ENCODE peak calls at places on chromosomes 1 and 21, in nine cellular contexts. One of them, this sample, is unnamed. For H3K4me1, the result is how much of the 10 kb centered on the place peaks cover.

GRCh38 chr1:150061632-150062101 is 5.9 kb upstream of the VPS45 start:
- DNase-seq in cardiac muscle cell: no peak
- DNase-seq in GM23338: no peak
- DNase-seq in tibial nerve: no peak
- DNase-seq in A549: no peak
- DNase-seq in heart left ventricle: no peak
- DNase-seq in thoracic aorta: peak
- DNase-seq in mesendoderm: no peak
- DNase-seq in aorta: no peak
- DNase-seq in this sample: no peak

GRCh38 chr1:36256558-36257374 is 32.5 kb downstream of the THRAP3 start:
- DNase-seq in cardiac muscle cell: no peak
- DNase-seq in GM23338: no peak
- DNase-seq in tibial nerve: no peak
- DNase-seq in A549: no peak
- DNase-seq in heart left ventricle: no peak
- DNase-seq in thoracic aorta: no peak
- DNase-seq in mesendoderm: no peak
- DNase-seq in aorta: no peak
- DNase-seq in this sample: no peak

GRCh38 chr1:46159516-46159915 is 15.4 kb upstream of the TSPAN1 start:
- DNase-seq in cardiac muscle cell: no peak
- DNase-seq in GM23338: no peak
- DNase-seq in tibial nerve: no peak
- DNase-seq in A549: no peak
- DNase-seq in heart left ventricle: no peak
- DNase-seq in thoracic aorta: no peak
- DNase-seq in mesendoderm: no peak
- DNase-seq in aorta: no peak
- DNase-seq in this sample: no peak

GRCh38 chr1:39183503-39184353 is 20.8 kb upstream of the MACF1 start:
- DNase-seq in cardiac muscle cell: no peak
- DNase-seq in GM23338: peak
- DNase-seq in tibial nerve: no peak
- DNase-seq in A549: peak
- DNase-seq in heart left ventricle: no peak
- DNase-seq in thoracic aorta: no peak
- DNase-seq in mesendoderm: peak
- DNase-seq in aorta: peak
- DNase-seq in this sample: no peak

GRCh38 chr1:237220243-237220642 is 178.3 kb downstream of the RYR2 start:
- DNase-seq in cardiac muscle cell: no peak
- DNase-seq in GM23338: no peak
- DNase-seq in tibial nerve: no peak
- DNase-seq in A549: no peak
- DNase-seq in heart left ventricle: peak
- DNase-seq in thoracic aorta: no peak
- DNase-seq in mesendoderm: no peak
- DNase-seq in aorta: peak
- DNase-seq in this sample: no peak

GRCh38 chr1:96253281-96254035 is 468.1 kb upstream of the PTBP2 start:
- DNase-seq in cardiac muscle cell: no peak
- DNase-seq in GM23338: no peak
- DNase-seq in tibial nerve: no peak
- DNase-seq in A549: no peak
- DNase-seq in heart left ventricle: no peak
- DNase-seq in thoracic aorta: no peak
- DNase-seq in mesendoderm: no peak
- DNase-seq in aorta: no peak
- DNase-seq in this sample: no peak

GRCh38 chr1:47276850-47277249 is 37.1 kb downstream of the STIL start:
- DNase-seq in cardiac muscle cell: no peak
- DNase-seq in GM23338: no peak
- DNase-seq in tibial nerve: no peak
- DNase-seq in A549: no peak
- DNase-seq in heart left ventricle: no peak
- DNase-seq in thoracic aorta: no peak
- DNase-seq in mesendoderm: no peak
- DNase-seq in aorta: no peak
- DNase-seq in this sample: no peak

GRCh38 chr1:33459766-33460543 is 12.5 kb upstream of the ZSCAN20 start:
- DNase-seq in cardiac muscle cell: no peak
- DNase-seq in GM23338: no peak
- DNase-seq in tibial nerve: no peak
- DNase-seq in A549: no peak
- DNase-seq in heart left ventricle: no peak
- DNase-seq in thoracic aorta: no peak
- DNase-seq in mesendoderm: peak
- DNase-seq in aorta: no peak
- DNase-seq in this sample: no peak

GRCh38 chr1:53572061-53572801 is 113.0 kb downstream of the DMRTB1 start:
- DNase-seq in cardiac muscle cell: peak
- DNase-seq in GM23338: no peak
- DNase-seq in tibial nerve: no peak
- DNase-seq in A549: peak
- DNase-seq in heart left ventricle: peak
- DNase-seq in thoracic aorta: no peak
- DNase-seq in mesendoderm: peak
- DNase-seq in aorta: peak
- DNase-seq in this sample: no peak

GRCh38 chr1:56469640-56470371 is 109.6 kb downstream of the PLPP3 start:
- DNase-seq in cardiac muscle cell: no peak
- DNase-seq in GM23338: no peak
- DNase-seq in tibial nerve: no peak
- DNase-seq in A549: no peak
- DNase-seq in heart left ventricle: no peak
- DNase-seq in thoracic aorta: no peak
- DNase-seq in mesendoderm: no peak
- DNase-seq in aorta: no peak
- DNase-seq in this sample: no peak

GRCh38 chr1:192747942-192748341 is 60.9 kb upstream of the RGS2 start:
- DNase-seq in cardiac muscle cell: no peak
- DNase-seq in GM23338: no peak
- DNase-seq in tibial nerve: no peak
- DNase-seq in A549: peak
- DNase-seq in heart left ventricle: no peak
- DNase-seq in thoracic aorta: no peak
- DNase-seq in mesendoderm: no peak
- DNase-seq in aorta: no peak
- DNase-seq in this sample: no peak

GRCh38 chr21:26405735-26406361 is 167.2 kb downstream of the CYYR1 start:
- DNase-seq in cardiac muscle cell: peak
- DNase-seq in GM23338: peak
- DNase-seq in tibial nerve: no peak
- DNase-seq in A549: peak
- DNase-seq in heart left ventricle: no peak
- DNase-seq in thoracic aorta: no peak
- DNase-seq in mesendoderm: peak
- DNase-seq in aorta: no peak
- DNase-seq in this sample: no peak

GRCh38 chr1:16631248-16632043 is 18.1 kb upstream of the NBPF1 start:
- DNase-seq in cardiac muscle cell: no peak
- DNase-seq in GM23338: no peak
- DNase-seq in tibial nerve: peak
- DNase-seq in A549: no peak
- DNase-seq in heart left ventricle: peak
- DNase-seq in thoracic aorta: no peak
- DNase-seq in mesendoderm: no peak
- DNase-seq in aorta: peak
- DNase-seq in this sample: peak

GRCh38 chr1:46457178-46457577 is 32.5 kb upstream of the DMBX1 start:
- DNase-seq in cardiac muscle cell: no peak
- DNase-seq in GM23338: no peak
- DNase-seq in tibial nerve: no peak
- DNase-seq in A549: no peak
- DNase-seq in heart left ventricle: peak
- DNase-seq in thoracic aorta: no peak
- DNase-seq in mesendoderm: no peak
- DNase-seq in aorta: no peak
- DNase-seq in this sample: no peak

GRCh38 chr1:228013322-228014234 is 6.8 kb downstream of the WNT3A start:
- DNase-seq in cardiac muscle cell: no peak
- DNase-seq in GM23338: no peak
- DNase-seq in tibial nerve: no peak
- DNase-seq in A549: no peak
- DNase-seq in heart left ventricle: no peak
- DNase-seq in thoracic aorta: no peak
- DNase-seq in mesendoderm: no peak
- DNase-seq in aorta: peak
- DNase-seq in this sample: no peak

GRCh38 chr1:224774378-224774777 is 155.1 kb upstream of the DNAH14 start:
- DNase-seq in cardiac muscle cell: no peak
- DNase-seq in GM23338: peak
- DNase-seq in tibial nerve: no peak
- DNase-seq in A549: no peak
- DNase-seq in heart left ventricle: no peak
- DNase-seq in thoracic aorta: no peak
- DNase-seq in mesendoderm: peak
- DNase-seq in aorta: no peak
- DNase-seq in this sample: no peak

DNA sequence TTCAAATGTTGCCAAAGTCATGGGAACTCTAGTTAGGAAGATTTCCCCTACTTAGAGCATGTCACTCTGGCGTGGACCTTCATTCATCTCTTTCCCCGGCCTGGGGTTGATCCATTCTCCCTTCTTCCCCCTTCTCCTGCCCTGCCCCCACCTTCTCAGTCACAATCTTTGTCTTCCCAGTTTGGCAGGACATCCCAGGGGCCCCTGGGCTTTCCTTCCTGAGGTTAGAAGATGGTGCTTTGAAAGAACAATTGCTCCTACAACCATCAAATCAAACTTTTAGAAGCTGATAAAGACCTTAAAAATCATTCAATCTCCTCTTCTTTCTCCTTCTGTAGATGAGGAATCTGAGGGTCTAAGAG is 177.4 kb downstream of the CLIC6 start:
- DNase-seq in cardiac muscle cell: no peak
- DNase-seq in GM23338: no peak
- DNase-seq in tibial nerve: no peak
- DNase-seq in A549: no peak
- DNase-seq in heart left ventricle: no peak
- DNase-seq in thoracic aorta: no peak
- DNase-seq in mesendoderm: no peak
- DNase-seq in aorta: no peak
- DNase-seq in this sample: no peak
- H3K4me1 ChIP-seq in cardiac muscle cell: under half
- H3K4me1 ChIP-seq in GM23338: under half
- H3K4me1 ChIP-seq in tibial nerve: under half
- H3K4me1 ChIP-seq in A549: under half
- H3K4me1 ChIP-seq in heart left ventricle: under half
- H3K4me1 ChIP-seq in thoracic aorta: under half
- H3K4me1 ChIP-seq in mesendoderm: under half
- H3K4me1 ChIP-seq in aorta: under half
- H3K4me1 ChIP-seq in this sample: under half

GRCh38 chr1:110879758-110880606 is 7.0 kb downstream of the CD53 start:
- DNase-seq in cardiac muscle cell: no peak
- DNase-seq in GM23338: no peak
- DNase-seq in tibial nerve: no peak
- DNase-seq in A549: no peak
- DNase-seq in heart left ventricle: no peak
- DNase-seq in thoracic aorta: no peak
- DNase-seq in mesendoderm: no peak
- DNase-seq in aorta: no peak
- DNase-seq in this sample: no peak
- H3K4me1 ChIP-seq in cardiac muscle cell: under half
- H3K4me1 ChIP-seq in GM23338: under half
- H3K4me1 ChIP-seq in tibial nerve: under half
- H3K4me1 ChIP-seq in A549: under half
- H3K4me1 ChIP-seq in heart left ventricle: under half
- H3K4me1 ChIP-seq in thoracic aorta: under half
- H3K4me1 ChIP-seq in mesendoderm: under half
- H3K4me1 ChIP-seq in aorta: under half
- H3K4me1 ChIP-seq in this sample: under half

GRCh38 chr1:23908453-23909341 is 4.5 kb downstream of the CNR2 start:
- DNase-seq in cardiac muscle cell: no peak
- DNase-seq in GM23338: no peak
- DNase-seq in tibial nerve: no peak
- DNase-seq in A549: no peak
- DNase-seq in heart left ventricle: no peak
- DNase-seq in thoracic aorta: no peak
- DNase-seq in mesendoderm: no peak
- DNase-seq in aorta: no peak
- DNase-seq in this sample: no peak
- H3K4me1 ChIP-seq in cardiac muscle cell: under half
- H3K4me1 ChIP-seq in GM23338: under half
- H3K4me1 ChIP-seq in tibial nerve: under half
- H3K4me1 ChIP-seq in A549: under half
- H3K4me1 ChIP-seq in heart left ventricle: under half
- H3K4me1 ChIP-seq in thoracic aorta: under half
- H3K4me1 ChIP-seq in mesendoderm: under half
- H3K4me1 ChIP-seq in aorta: under half
- H3K4me1 ChIP-seq in this sample: under half

GRCh38 chr1:246709845-246710244 is 14.4 kb upstream of the SCCPDH start:
- DNase-seq in cardiac muscle cell: no peak
- DNase-seq in GM23338: no peak
- DNase-seq in tibial nerve: no peak
- DNase-seq in A549: no peak
- DNase-seq in heart left ventricle: no peak
- DNase-seq in thoracic aorta: no peak
- DNase-seq in mesendoderm: no peak
- DNase-seq in aorta: no peak
- DNase-seq in this sample: no peak

GRCh38 chr1:246711548-246712003 is 12.6 kb upstream of the SCCPDH start:
- DNase-seq in cardiac muscle cell: no peak
- DNase-seq in GM23338: no peak
- DNase-seq in tibial nerve: no peak
- DNase-seq in A549: no peak
- DNase-seq in heart left ventricle: no peak
- DNase-seq in thoracic aorta: no peak
- DNase-seq in mesendoderm: no peak
- DNase-seq in aorta: no peak
- DNase-seq in this sample: no peak

GRCh38 chr1:246705368-246705767 is 18.8 kb upstream of the SCCPDH start:
- DNase-seq in cardiac muscle cell: no peak
- DNase-seq in GM23338: no peak
- DNase-seq in tibial nerve: no peak
- DNase-seq in A549: no peak
- DNase-seq in heart left ventricle: no peak
- DNase-seq in thoracic aorta: no peak
- DNase-seq in mesendoderm: no peak
- DNase-seq in aorta: no peak
- DNase-seq in this sample: no peak

GRCh38 chr1:246709196-246709595 is 15.0 kb upstream of the SCCPDH start:
- DNase-seq in cardiac muscle cell: no peak
- DNase-seq in GM23338: no peak
- DNase-seq in tibial nerve: no peak
- DNase-seq in A549: no peak
- DNase-seq in heart left ventricle: no peak
- DNase-seq in thoracic aorta: no peak
- DNase-seq in mesendoderm: no peak
- DNase-seq in aorta: no peak
- DNase-seq in this sample: no peak

DNA sequence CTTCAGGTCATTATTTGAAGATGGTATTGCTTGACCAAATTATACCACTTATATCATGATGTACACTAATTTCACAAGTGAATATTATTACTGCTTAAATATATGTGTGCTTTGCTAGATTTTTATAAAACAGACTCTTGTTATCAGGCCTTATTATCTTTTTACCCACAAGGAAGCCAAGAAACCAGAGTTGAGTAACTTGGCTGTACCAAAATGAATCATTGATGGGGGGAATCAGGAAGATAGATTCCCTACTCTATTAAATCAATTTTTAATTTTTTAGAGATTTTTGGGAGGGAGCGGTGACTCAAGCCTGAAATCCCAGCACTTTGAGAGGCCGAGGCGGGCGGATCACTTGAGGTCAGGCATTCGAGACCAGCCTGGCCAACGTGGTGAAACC is 16.0 kb upstream of the SCCPDH start:
- DNase-seq in cardiac muscle cell: no peak
- DNase-seq in GM23338: no peak
- DNase-seq in tibial nerve: no peak
- DNase-seq in A549: no peak
- DNase-seq in heart left ventricle: no peak
- DNase-seq in thoracic aorta: no peak
- DNase-seq in mesendoderm: no peak
- DNase-seq in aorta: no peak
- DNase-seq in this sample: no peak
- H3K4me1 ChIP-seq in cardiac muscle cell: under half
- H3K4me1 ChIP-seq in GM23338: under half
- H3K4me1 ChIP-seq in tibial nerve: under half
- H3K4me1 ChIP-seq in A549: under half
- H3K4me1 ChIP-seq in heart left ventricle: under half
- H3K4me1 ChIP-seq in thoracic aorta: under half
- H3K4me1 ChIP-seq in mesendoderm: under half
- H3K4me1 ChIP-seq in aorta: under half
- H3K4me1 ChIP-seq in this sample: under half

This sample was measured in left ventricle myocardium inferior.